ENCODE peak calls at places on chromosomes 5 and 9, in six cellular contexts. F is glutamatergic neuron; P is NCI-H460; Z is H1; X is omental fat pad; A is CD8-positive, alpha-beta T cell. V is an unnamed sample.
A peak's percentile ranks its signal among the peaks of the same experiment; 100 is the strongest.

GRCh38 chr5:52139888-52140580 is 647.7 kb upstream of the ITGA1 start:
- DNase-seq in X (no peak), Z (no peak), F (no peak), A (no peak), P (no peak), V (no peak)

GRCh38 chr9:33781736-33782135 is 13.6 kb upstream of the PRSS3 start:
- DNase-seq in X (no peak), Z (no peak), P (no peak), F (no peak), A (no peak), V (no peak)

GRCh38 chr5:133635051-133635450 is 22.7 kb upstream of the FSTL4 start:
- DNase-seq in Z (no peak), A (no peak), F (no peak), X (no peak), P (peak; percentile 17), V (no peak)

GRCh38 chr9:34654317-34655083 is 2.5 kb downstream of the IL11RA start:
- DNase-seq in F (no peak), A (no peak), Z (no peak), X (no peak), P (no peak), V (no peak)

GRCh38 chr9:127931092-127931881 is 710 bp upstream of the PIP5KL1 start:
- DNase-seq in Z (peak; percentile 64), A (no peak), F (peak; percentile 65), P (peak; percentile 55), X (no peak), V (no peak)

GRCh38 chr5:79973511-79973910 is 17.6 kb downstream of the MTX3 start:
- DNase-seq in Z (no peak), X (no peak), P (no peak), A (no peak), F (no peak), V (no peak)

GRCh38 chr5:123754903-123755302 is 242.9 kb downstream of the CSNK1G3 start:
- DNase-seq in F (no peak), P (no peak), Z (no peak), X (no peak), A (no peak), V (no peak)

GRCh38 chr9:137479892-137480685 is 21.0 kb upstream of the NSMF start:
- DNase-seq in F (no peak), Z (no peak), X (no peak), P (no peak), A (no peak), V (no peak)

GRCh38 chr5:176837707-176838115 is 27.4 kb downstream of the UNC5A start:
- DNase-seq in X (peak; percentile 67), P (peak; percentile 91), A (peak; percentile 68), F (no peak), Z (peak; percentile 95), V (peak; percentile 32)

GRCh38 chr5:79858097-79858723 is 132.9 kb downstream of the MTX3 start:
- DNase-seq in P (peak; percentile 61), X (peak; percentile 93), A (peak; percentile 85), Z (peak; percentile 94), F (peak; percentile 86), V (peak; percentile 60)

GRCh38 chr9:125536184-125537152 is 170.5 kb downstream of the MAPKAP1 start:
- DNase-seq in A (no peak), Z (no peak), X (no peak), P (no peak), F (no peak), V (no peak)

GRCh38 chr5:151906246-151906645 is 18.4 kb downstream of the GLRA1 start:
- DNase-seq in X (no peak), P (no peak), F (no peak), Z (no peak), A (no peak), V (no peak)

GRCh38 chr5:64958757-64959391 is 190.1 kb downstream of the CWC27 start:
- DNase-seq in F (no peak), A (no peak), Z (no peak), P (peak; percentile 52), X (no peak), V (no peak)

GRCh38 chr5:3599283-3600105 is 3.9 kb downstream of the IRX1 start:
- DNase-seq in Z (peak; percentile 85), X (no peak), P (no peak), F (peak; percentile 78), A (no peak), V (no peak)

GRCh38 chr9:546797-547223 is 294.7 kb upstream of the DMRT1 start:
- DNase-seq in Z (no peak), X (no peak), A (no peak), F (no peak), P (no peak), V (no peak)

GRCh38 chr5:135094339-135095051 is 60.5 kb upstream of the PITX1 start:
- DNase-seq in Z (no peak), F (no peak), A (no peak), X (no peak), P (no peak), V (no peak)

GRCh38 chr9:122126340-122127333 is 32.9 kb downstream of the NDUFA8 start:
- DNase-seq in A (no peak), X (no peak), P (peak; percentile 21), Z (peak; percentile 74), F (no peak), V (no peak)

GRCh38 chr5:160297776-160298175 is 14.6 kb downstream of the CCNJL start:
- DNase-seq in A (no peak), P (no peak), Z (no peak), F (no peak), X (no peak), V (no peak)

GRCh38 chr9:8292657-8293056 is 493.1 kb upstream of the DMAC1 start:
- DNase-seq in A (no peak), Z (no peak), P (no peak), F (no peak), X (no peak), V (no peak)

GRCh38 chr9:69036319-69036718 is 767 bp downstream of the FXN start:
- DNase-seq in X (no peak), P (no peak), Z (no peak), F (no peak), A (no peak), V (no peak)

GRCh38 chr5:41413067-41413466 is 97.3 kb downstream of the PLCXD3 start:
- DNase-seq in X (no peak), A (no peak), Z (no peak), F (no peak), P (no peak), V (no peak)

GRCh38 chr9:122200960-122201635 is 27.7 kb downstream of the LHX6 start:
- DNase-seq in Z (no peak), P (no peak), A (no peak), X (no peak), F (no peak), V (no peak)

GRCh38 chr9:108486791-108487190 is 369.0 kb downstream of the ACTL7B start:
- DNase-seq in P (no peak), Z (no peak), F (no peak), X (no peak), A (no peak), V (no peak)

GRCh38 chr5:154971501-154971900 is 30.6 kb downstream of the MRPL22 start:
- DNase-seq in X (no peak), F (no peak), A (no peak), Z (no peak), P (no peak), V (no peak)

GRCh38 chr9:98971168-98971914 is 27.6 kb downstream of the COL15A1 start:
- DNase-seq in Z (no peak), P (no peak), X (no peak), F (no peak), A (no peak), V (no peak)

GRCh38 chr5:72074238-72074637 is 33.0 kb upstream of the MAP1B start:
- DNase-seq in F (peak; percentile 66), A (no peak), Z (no peak), P (no peak), X (no peak), V (no peak)

GRCh38 chr5:176466245-176466871 is 18.2 kb downstream of the FAF2 start:
- DNase-seq in F (no peak), X (no peak), A (no peak), Z (no peak), P (peak; percentile 44), V (no peak)

GRCh38 chr9:98351370-98351769 is 95.9 kb upstream of the TBC1D2 start:
- DNase-seq in P (no peak), Z (no peak), A (no peak), X (no peak), F (no peak), V (no peak)

GRCh38 chr9:20191239-20191840 is 402.5 kb upstream of the SLC24A2 start:
- DNase-seq in X (no peak), P (no peak), F (no peak), Z (no peak), A (no peak), V (no peak)

GRCh38 chr9:82101475-82101874 is 112.9 kb downstream of the SPATA31D1 start:
- DNase-seq in F (no peak), X (no peak), Z (no peak), P (no peak), A (no peak), V (no peak)

GRCh38 chr9:107294756-107295155 is 11.7 kb downstream of the RAD23B start:
- DNase-seq in X (no peak), F (no peak), Z (no peak), P (no peak), A (no peak), V (no peak)

GRCh38 chr9:134618823-134619454 is 22.7 kb upstream of the COL5A1 start:
- DNase-seq in A (no peak), P (no peak), X (no peak), F (no peak), Z (no peak), V (no peak)

GRCh38 chr5:32222723-32223470 is 48.8 kb upstream of the GOLPH3 start:
- DNase-seq in Z (no peak), P (no peak), X (no peak), A (no peak), F (no peak), V (no peak)

GRCh38 chr9:99106044-99106375 is 1.1 kb downstream of the TGFBR1 start:
- DNase-seq in X (no peak), F (no peak), Z (no peak), A (no peak), P (no peak), V (no peak)

GRCh38 chr5:172904643-172905345 is 54.4 kb upstream of the RPL26L1 start:
- DNase-seq in X (no peak), P (peak; percentile 62), F (no peak), Z (no peak), A (no peak), V (no peak)

GRCh38 chr9:132404228-132404881 is 2.3 kb downstream of the TTF1 start:
- DNase-seq in F (no peak), P (no peak), X (no peak), A (no peak), Z (no peak), V (no peak)

GRCh38 chr5:111655169-111655924 is 101.6 kb downstream of the NREP start:
- DNase-seq in F (no peak), P (no peak), A (no peak), Z (no peak), X (no peak), V (no peak)

GRCh38 chr9:122912964-122913673 is at the start of gene ZBTB6:
- DNase-seq in P (peak; percentile 78), Z (peak; percentile 76), F (peak; percentile 63), X (no peak), A (peak; percentile 68), V (peak; percentile 54)

GRCh38 chr5:7682379-7682778 is 168.6 kb downstream of the CFAP90 start:
- DNase-seq in F (no peak), Z (no peak), X (no peak), P (no peak), A (no peak), V (no peak)

GRCh38 chr9:2024888-2025781 is 10.0 kb downstream of the SMARCA2 start:
- DNase-seq in F (no peak), Z (no peak), P (no peak), X (no peak), A (no peak), V (no peak)

V was measured in activated T-helper 1 cell treated with Interleukin-2 at 50 U/mL for 16 hours.